ENCODE peak calls at places on chromosomes 13 and 19, in seven cellular contexts. One of them, this sample, is unnamed. For H3K4me1, the result is how much of the 10 kb centered on the place peaks cover.

GRCh38 chr13:52725302-52725701 is 14.3 kb downstream of the CNMD start:
- DNase-seq in sigmoid colon: no peak
- DNase-seq in H1: no peak
- DNase-seq in spleen: no peak
- DNase-seq in breast epithelium: no peak
- DNase-seq in GM12878: no peak
- DNase-seq in HepG2: no peak
- DNase-seq in this sample: no peak

GRCh38 chr19:42291437-42291815 is 10.5 kb upstream of the PRR19 start:
- DNase-seq in sigmoid colon: no peak
- DNase-seq in H1: no peak
- DNase-seq in spleen: peak
- DNase-seq in breast epithelium: no peak
- DNase-seq in GM12878: no peak
- DNase-seq in HepG2: no peak
- DNase-seq in this sample: no peak

GRCh38 chr19:40416918-40417713 is 3.9 kb upstream of the PRX start:
- DNase-seq in sigmoid colon: peak
- DNase-seq in H1: no peak
- DNase-seq in spleen: peak
- DNase-seq in breast epithelium: peak
- DNase-seq in GM12878: no peak
- DNase-seq in HepG2: peak
- DNase-seq in this sample: no peak

GRCh38 chr13:38888309-38888708 is 102.3 kb downstream of the STOML3 start:
- DNase-seq in sigmoid colon: no peak
- DNase-seq in H1: peak
- DNase-seq in spleen: no peak
- DNase-seq in breast epithelium: no peak
- DNase-seq in GM12878: no peak
- DNase-seq in HepG2: no peak
- DNase-seq in this sample: no peak

GRCh38 chr19:54029930-54030490 is 33.7 kb downstream of the VSTM1 start:
- DNase-seq in sigmoid colon: no peak
- DNase-seq in H1: peak
- DNase-seq in spleen: peak
- DNase-seq in breast epithelium: no peak
- DNase-seq in GM12878: no peak
- DNase-seq in HepG2: peak
- DNase-seq in this sample: no peak

GRCh38 chr19:5680083-5680436 is 256 bp downstream of the MICOS13 start:
- DNase-seq in sigmoid colon: peak
- DNase-seq in H1: no peak
- DNase-seq in spleen: peak
- DNase-seq in breast epithelium: peak
- DNase-seq in GM12878: no peak
- DNase-seq in HepG2: no peak
- DNase-seq in this sample: no peak

GRCh38 chr13:59906413-59907027 is 257.2 kb downstream of the DIAPH3 start:
- DNase-seq in sigmoid colon: no peak
- DNase-seq in H1: no peak
- DNase-seq in spleen: no peak
- DNase-seq in breast epithelium: no peak
- DNase-seq in GM12878: no peak
- DNase-seq in HepG2: peak
- DNase-seq in this sample: no peak

GRCh38 chr13:67232384-67232783 is 2.2 kb upstream of the PCDH9 start:
- DNase-seq in sigmoid colon: no peak
- DNase-seq in H1: no peak
- DNase-seq in spleen: no peak
- DNase-seq in breast epithelium: no peak
- DNase-seq in GM12878: no peak
- DNase-seq in HepG2: no peak
- DNase-seq in this sample: no peak

GRCh38 chr19:49415102-49415809 is 8.0 kb downstream of the PTH2 start:
- DNase-seq in sigmoid colon: no peak
- DNase-seq in H1: no peak
- DNase-seq in spleen: no peak
- DNase-seq in breast epithelium: no peak
- DNase-seq in GM12878: peak
- DNase-seq in HepG2: no peak
- DNase-seq in this sample: no peak

GRCh38 chr19:51391073-51391611 is 751 bp upstream of the C19orf84 start:
- DNase-seq in sigmoid colon: no peak
- DNase-seq in H1: no peak
- DNase-seq in spleen: no peak
- DNase-seq in breast epithelium: no peak
- DNase-seq in GM12878: no peak
- DNase-seq in HepG2: no peak
- DNase-seq in this sample: no peak
- H3K4me1 ChIP-seq in sigmoid colon: under half
- H3K4me1 ChIP-seq in H1: under half
- H3K4me1 ChIP-seq in spleen: under half
- H3K4me1 ChIP-seq in breast epithelium: under half
- H3K4me1 ChIP-seq in GM12878: under half
- H3K4me1 ChIP-seq in HepG2: half or more
- H3K4me1 ChIP-seq in this sample: under half

GRCh38 chr13:64935441-64935840 is 2294.7 kb downstream of the PCDH9 start:
- DNase-seq in sigmoid colon: no peak
- DNase-seq in H1: no peak
- DNase-seq in spleen: no peak
- DNase-seq in breast epithelium: no peak
- DNase-seq in GM12878: no peak
- DNase-seq in HepG2: no peak
- DNase-seq in this sample: no peak
- TF ChIP-seq POLR2AphosphoS5 in sigmoid colon: no peak
- TF ChIP-seq POLR2AphosphoS5 in H1: no peak
- TF ChIP-seq POLR2AphosphoS5 in spleen: no peak
- TF ChIP-seq POLR2AphosphoS5 in breast epithelium: no peak
- TF ChIP-seq POLR2AphosphoS5 in GM12878: no peak
- TF ChIP-seq POLR2AphosphoS5 in HepG2: no peak
- TF ChIP-seq POLR2AphosphoS5 in this sample: no peak

DNA sequence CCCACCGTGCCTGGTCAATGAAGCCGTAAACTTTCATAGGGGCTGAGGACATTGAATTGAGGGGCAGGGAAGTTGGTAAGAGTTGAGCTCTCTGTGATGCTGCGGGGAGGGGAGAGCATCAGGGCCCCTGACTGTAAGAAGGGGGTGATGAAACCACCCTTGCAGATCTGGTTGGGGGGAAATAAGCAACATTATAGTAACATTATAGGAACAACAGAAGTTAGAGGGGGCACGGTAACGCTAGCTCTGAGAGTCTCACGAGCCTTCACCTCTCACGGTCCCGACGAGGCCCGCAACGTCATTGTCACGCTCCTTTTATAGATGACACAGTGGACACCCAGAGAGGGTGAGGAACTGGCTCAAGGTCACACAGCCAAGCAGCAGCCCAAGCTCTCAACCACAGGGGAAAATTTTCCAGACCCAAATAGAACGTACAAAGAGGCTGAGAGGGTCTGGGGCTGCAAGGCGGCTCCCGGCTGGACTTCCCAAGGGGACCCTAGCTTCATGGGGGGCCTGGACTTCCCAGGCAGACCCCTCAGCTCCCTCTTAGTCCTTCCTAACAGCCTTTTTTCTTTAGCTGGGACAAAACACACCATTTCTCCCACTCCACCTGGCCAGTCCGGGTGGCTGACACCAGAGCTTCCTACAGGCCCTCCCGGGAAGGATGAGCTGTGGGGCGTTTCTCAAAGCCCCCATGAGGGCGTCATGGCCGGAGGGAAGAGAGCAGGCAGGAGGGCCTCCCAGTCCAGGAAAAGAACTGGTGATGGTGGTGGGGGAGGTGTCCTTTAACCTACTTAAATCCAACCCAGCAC is 4.1 kb downstream of the TLE5 start:
- DNase-seq in sigmoid colon: no peak
- DNase-seq in H1: no peak
- DNase-seq in spleen: no peak
- DNase-seq in breast epithelium: no peak
- DNase-seq in GM12878: no peak
- DNase-seq in HepG2: no peak
- DNase-seq in this sample: no peak
- H3K4me1 ChIP-seq in sigmoid colon: half or more
- H3K4me1 ChIP-seq in H1: under half
- H3K4me1 ChIP-seq in spleen: half or more
- H3K4me1 ChIP-seq in breast epithelium: under half
- H3K4me1 ChIP-seq in GM12878: under half
- H3K4me1 ChIP-seq in HepG2: under half
- H3K4me1 ChIP-seq in this sample: half or more

GRCh38 chr13:110471833-110472162 is 89.7 kb downstream of the RAB20 start:
- DNase-seq in sigmoid colon: peak
- DNase-seq in H1: no peak
- DNase-seq in spleen: peak
- DNase-seq in breast epithelium: peak
- DNase-seq in GM12878: peak
- DNase-seq in HepG2: no peak
- DNase-seq in this sample: no peak
- TF ChIP-seq POLR2AphosphoS5 in sigmoid colon: no peak
- TF ChIP-seq POLR2AphosphoS5 in H1: no peak
- TF ChIP-seq POLR2AphosphoS5 in spleen: peak
- TF ChIP-seq POLR2AphosphoS5 in breast epithelium: no peak
- TF ChIP-seq POLR2AphosphoS5 in GM12878: peak
- TF ChIP-seq POLR2AphosphoS5 in HepG2: no peak
- TF ChIP-seq POLR2AphosphoS5 in this sample: no peak

DNA sequence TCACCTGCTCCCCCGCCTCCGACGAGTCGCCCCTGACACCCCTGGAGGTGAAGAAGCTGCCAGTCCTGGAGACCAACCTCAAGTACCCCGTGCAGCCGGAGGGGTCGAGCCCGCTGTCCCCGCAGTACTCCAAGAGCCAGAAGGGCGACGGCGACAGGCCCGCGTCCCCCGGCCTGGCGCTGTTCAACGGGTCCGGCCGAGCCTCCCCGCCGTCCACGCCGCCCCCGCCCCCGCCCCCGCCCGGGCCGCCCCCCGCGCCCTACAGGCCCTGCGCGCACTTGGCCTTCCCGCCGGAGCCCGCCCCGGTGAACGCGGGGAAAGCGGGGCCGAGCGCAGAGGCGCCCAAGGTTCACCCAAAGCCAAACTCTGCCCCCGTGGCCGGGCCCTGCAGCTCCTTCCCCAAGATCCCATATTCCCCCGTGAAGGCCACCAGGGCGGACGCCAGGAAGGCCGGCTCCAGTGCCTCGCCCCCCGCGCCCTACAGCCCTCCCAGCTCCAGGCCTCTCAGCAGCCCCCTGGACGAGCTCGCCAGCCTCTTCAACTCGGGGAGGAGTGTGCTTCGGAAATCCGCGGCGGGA is 511.5 kb downstream of the MYO16 start:
- DNase-seq in sigmoid colon: no peak
- DNase-seq in H1: no peak
- DNase-seq in spleen: no peak
- DNase-seq in breast epithelium: no peak
- DNase-seq in GM12878: no peak
- DNase-seq in HepG2: no peak
- DNase-seq in this sample: no peak
- H3K4me1 ChIP-seq in sigmoid colon: under half
- H3K4me1 ChIP-seq in H1: under half
- H3K4me1 ChIP-seq in spleen: under half
- H3K4me1 ChIP-seq in breast epithelium: under half
- H3K4me1 ChIP-seq in GM12878: under half
- H3K4me1 ChIP-seq in HepG2: under half
- H3K4me1 ChIP-seq in this sample: under half

DNA sequence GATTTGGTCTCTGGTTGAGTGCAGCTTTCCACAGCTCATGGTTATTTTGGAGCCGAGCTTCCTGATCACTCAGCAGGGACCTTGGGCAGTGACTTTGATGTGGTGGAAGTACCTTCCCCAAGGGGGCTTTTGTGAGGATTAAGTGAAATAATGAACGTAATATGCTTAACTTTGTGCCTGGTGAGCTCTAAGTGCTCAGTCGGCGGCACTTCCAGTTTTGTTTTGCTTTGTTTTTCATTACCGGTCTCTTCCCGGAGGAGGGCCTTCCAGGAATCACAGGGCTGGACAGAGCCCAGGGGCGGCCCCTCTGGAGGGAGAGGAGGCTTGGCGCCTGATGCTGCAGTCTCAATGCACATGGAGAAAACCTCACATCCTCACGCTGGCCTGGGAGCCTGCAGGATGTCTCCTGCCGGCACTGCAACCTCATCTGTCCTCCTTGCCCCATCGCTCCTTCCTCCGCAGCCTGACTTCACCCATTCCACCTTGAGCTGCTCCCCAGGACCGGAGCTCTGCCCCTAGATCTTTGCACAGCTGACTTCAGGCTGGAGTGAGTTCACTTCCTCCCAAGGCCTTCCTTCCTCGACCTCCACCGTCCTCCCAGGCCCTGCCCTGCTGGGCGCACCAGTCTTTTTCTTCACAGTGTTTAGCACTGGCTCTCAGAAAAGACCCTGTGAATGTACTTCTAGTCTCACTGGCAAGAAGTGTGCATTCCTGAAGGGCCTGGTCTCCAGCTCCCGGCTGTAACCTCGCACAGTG is 1.6 kb downstream of the PLEKHF1 start:
- DNase-seq in sigmoid colon: peak
- DNase-seq in H1: no peak
- DNase-seq in spleen: peak
- DNase-seq in breast epithelium: peak
- DNase-seq in GM12878: no peak
- DNase-seq in HepG2: peak
- DNase-seq in this sample: peak
- TF ChIP-seq POLR2AphosphoS5 in sigmoid colon: no peak
- TF ChIP-seq POLR2AphosphoS5 in H1: no peak
- TF ChIP-seq POLR2AphosphoS5 in spleen: peak
- TF ChIP-seq POLR2AphosphoS5 in breast epithelium: no peak
- TF ChIP-seq POLR2AphosphoS5 in GM12878: no peak
- TF ChIP-seq POLR2AphosphoS5 in HepG2: no peak
- TF ChIP-seq POLR2AphosphoS5 in this sample: no peak

This sample was measured in suprapubic skin.